ENCODE peak calls at places on chromosomes 2 and 18, in six cellular contexts. B is aorta; U is heart right ventricle; W is lower lobe of right lung; D is HCT116; N is CD4-positive, CD25-positive, alpha-beta regulatory T cell. S is an unnamed sample.

GRCh38 chr2:12737226-12738111 is 20.7 kb downstream of the TRIB2 start:
- DNase-seq in W (no peak), U (no peak), D (no peak), N (no peak), B (no peak), S (no peak)

GRCh38 chr2:168841445-168841844 is 39.0 kb downstream of the NOSTRIN start:
- DNase-seq in N (no peak), B (no peak), D (no peak), U (no peak), W (no peak), S (no peak)

GRCh38 chr2:203876328-203876727 is 8.8 kb downstream of the CTLA4 start:
- DNase-seq in W (no peak), D (no peak), U (no peak), B (no peak), N (no peak), S (no peak)

GRCh38 chr18:79458917-79459803 is 63.4 kb downstream of the NFATC1 start:
- DNase-seq in N (no peak), W (no peak), D (no peak), U (peak; percentile 42), B (no peak), S (no peak)

GRCh38 chr2:212949786-212950185 is 201.6 kb downstream of the IKZF2 start:
- DNase-seq in U (no peak), D (no peak), B (no peak), N (no peak), W (no peak), S (no peak)

GRCh38 chr2:212537311-212538155 is 1.1 kb downstream of the ERBB4 start:
- DNase-seq in B (peak; percentile 86), D (no peak), W (peak; percentile 64), N (no peak), U (no peak), S (peak; percentile 78)

GRCh38 chr2:54065411-54065810 is 50.0 kb upstream of the ACYP2 start:
- DNase-seq in U (no peak), N (no peak), B (no peak), W (no peak), D (no peak), S (no peak)

GRCh38 chr2:101265893-101266499 is 13.3 kb downstream of the CNOT11 start:
- DNase-seq in B (no peak), N (no peak), D (no peak), W (peak; percentile 52), U (no peak), S (peak; percentile 78)

GRCh38 chr2:166632616-166633015 is 138.6 kb upstream of the SCN7A start:
- DNase-seq in N (no peak), W (no peak), D (no peak), U (no peak), B (no peak), S (peak; percentile 41)

GRCh38 chr2:113762377-113763118 is 6.1 kb upstream of the SLC35F5 start:
- DNase-seq in B (no peak), U (no peak), D (no peak), W (no peak), N (no peak), S (no peak)

GRCh38 chr2:96927420-96928171 is 57.7 kb upstream of the SEMA4C start:
- DNase-seq in D (no peak), U (peak; percentile 56), W (peak; percentile 65), B (no peak), N (no peak), S (no peak)

GRCh38 chr2:110732422-110733413 is at the start of gene ACOXL:
- DNase-seq in N (no peak), W (peak; percentile 90), D (peak; percentile 40), U (no peak), B (no peak), S (peak; percentile 93)

GRCh38 chr2:135257383-135258090 is 205.4 kb downstream of the RAB3GAP1 start:
- DNase-seq in D (no peak), B (no peak), W (no peak), U (no peak), N (no peak), S (no peak)

GRCh38 chr2:58387701-58388100 is 146.6 kb upstream of the FANCL start:
- DNase-seq in U (no peak), D (no peak), B (no peak), N (no peak), W (no peak), S (no peak)

GRCh38 chr18:50080932-50081560 is 113.9 kb downstream of the MYO5B start:
- DNase-seq in N (no peak), D (peak; percentile 78), U (no peak), B (no peak), W (no peak), S (peak; percentile 36)

GRCh38 chr18:23146861-23147469 is 11.7 kb downstream of the CABLES1 start:
- DNase-seq in B (no peak), W (no peak), N (no peak), U (no peak), D (no peak), S (no peak)

GRCh38 chr2:96470636-96471035 is 34.5 kb downstream of the NEURL3 start:
- DNase-seq in N (peak; percentile 10), W (peak; percentile 65), B (peak; percentile 89), U (peak; percentile 61), D (no peak), S (peak; percentile 97)

GRCh38 chr2:134220525-134220924 is 33.3 kb upstream of the MGAT5 start:
- DNase-seq in N (no peak), W (no peak), U (no peak), D (no peak), B (no peak), S (no peak)

DNA sequence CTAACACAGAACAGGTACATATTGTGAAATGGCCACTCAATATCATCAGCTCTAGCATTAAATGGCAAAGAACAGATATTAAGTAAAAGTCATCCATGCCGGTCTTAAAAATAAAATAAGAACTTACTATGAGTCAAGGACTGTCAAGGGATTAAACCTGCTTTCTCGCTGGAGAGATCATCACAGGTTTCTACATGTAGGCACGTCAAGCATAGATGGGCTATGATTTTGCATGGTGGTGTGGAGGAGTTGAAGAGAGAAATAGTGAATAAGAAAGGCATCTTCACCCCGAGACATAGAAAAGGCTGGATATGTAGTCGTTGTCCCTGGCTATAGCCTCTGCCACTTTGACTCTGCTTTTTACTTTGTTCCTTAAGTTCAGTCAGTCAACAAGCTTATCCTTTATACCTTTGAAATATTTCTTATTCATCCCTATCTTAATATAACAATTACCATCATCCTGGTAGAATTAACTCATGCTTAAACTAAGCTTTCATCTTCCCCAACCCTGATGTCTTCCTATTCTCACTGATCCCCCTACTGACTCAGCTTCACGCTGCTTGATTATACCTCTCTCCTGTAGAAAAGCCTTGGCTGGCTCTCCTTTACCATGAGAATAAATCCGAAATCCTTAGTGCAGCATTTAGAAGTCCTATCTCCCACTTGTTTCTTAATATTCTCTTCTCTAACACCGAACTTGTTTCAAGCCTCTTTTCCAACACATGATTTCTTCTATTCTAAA is 42.5 kb downstream of the DSC3 start:
- DNase-seq in W (no peak), B (no peak), D (no peak), N (no peak), U (no peak), S (no peak)
- H3K36me3 ChIP-seq in W (no peaks in the 10 kb centered on the region), B (no peaks in the 10 kb centered on the region), D (no peaks in the 10 kb centered on the region), N (no peaks in the 10 kb centered on the region), U (no peaks in the 10 kb centered on the region), S (no peaks in the 10 kb centered on the region)

GRCh38 chr2:236642125-236642524 is 72.5 kb downstream of the ACKR3 start:
- DNase-seq in B (no peak), W (no peak), U (no peak), N (no peak), D (no peak), S (no peak)

GRCh38 chr2:236643480-236643879 is 73.9 kb downstream of the ACKR3 start:
- DNase-seq in D (no peak), U (no peak), B (no peak), W (no peak), N (no peak), S (no peak)

GRCh38 chr2:236644067-236644466 is 74.4 kb downstream of the ACKR3 start:
- DNase-seq in U (no peak), B (no peak), W (no peak), N (no peak), D (no peak), S (no peak)

GRCh38 chr2:236641051-236641450 is 71.4 kb downstream of the ACKR3 start:
- DNase-seq in N (no peak), B (no peak), D (no peak), W (no peak), U (no peak), S (peak; percentile 27)

DNA sequence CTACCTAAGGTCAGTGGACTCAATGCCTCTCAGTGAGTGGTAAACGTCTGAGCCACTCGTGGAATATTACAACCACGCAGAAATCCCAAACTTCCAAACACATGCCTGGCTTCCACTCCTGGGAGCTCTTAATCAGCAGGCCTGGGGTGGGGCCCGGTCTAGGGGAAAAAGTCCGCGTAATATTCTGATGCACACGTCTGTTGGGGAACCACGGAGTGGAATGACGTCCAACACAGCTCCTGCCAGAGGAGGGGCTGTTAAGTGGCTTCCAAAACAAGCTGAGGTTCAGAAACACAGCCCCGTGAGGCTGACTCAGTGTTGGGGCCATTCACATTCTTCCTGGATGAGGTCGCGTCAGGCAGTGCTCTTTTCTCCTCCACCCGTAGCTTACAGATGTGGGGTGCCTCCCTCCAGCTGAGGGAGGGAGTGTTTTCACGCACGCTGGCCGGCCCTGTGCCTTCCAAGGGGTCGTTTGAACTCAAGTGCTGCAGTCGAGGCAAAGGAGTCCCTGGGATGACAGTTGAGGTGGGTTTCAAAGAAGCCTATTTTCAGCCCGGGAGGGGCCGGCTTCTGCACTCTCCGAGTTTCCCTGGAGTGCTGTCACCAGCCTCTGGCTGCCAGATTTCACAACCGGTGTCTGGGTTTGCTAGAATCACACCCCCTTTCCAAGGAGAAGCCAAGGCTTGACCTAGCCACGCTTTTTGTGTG is 73.1 kb downstream of the ACKR3 start:
- DNase-seq in W (peak; percentile 62), B (peak; percentile 96), D (no peak), U (peak; percentile 88), N (no peak), S (peak; percentile 66)
- H3K27ac ChIP-seq in W (peak overlapping the region; percentile 69), B (peak overlapping the region; percentile 96), D (no peak overlapping the region), U (peak overlapping the region; percentile 20), N (no peak overlapping the region), S (no peak overlapping the region)

DNA sequence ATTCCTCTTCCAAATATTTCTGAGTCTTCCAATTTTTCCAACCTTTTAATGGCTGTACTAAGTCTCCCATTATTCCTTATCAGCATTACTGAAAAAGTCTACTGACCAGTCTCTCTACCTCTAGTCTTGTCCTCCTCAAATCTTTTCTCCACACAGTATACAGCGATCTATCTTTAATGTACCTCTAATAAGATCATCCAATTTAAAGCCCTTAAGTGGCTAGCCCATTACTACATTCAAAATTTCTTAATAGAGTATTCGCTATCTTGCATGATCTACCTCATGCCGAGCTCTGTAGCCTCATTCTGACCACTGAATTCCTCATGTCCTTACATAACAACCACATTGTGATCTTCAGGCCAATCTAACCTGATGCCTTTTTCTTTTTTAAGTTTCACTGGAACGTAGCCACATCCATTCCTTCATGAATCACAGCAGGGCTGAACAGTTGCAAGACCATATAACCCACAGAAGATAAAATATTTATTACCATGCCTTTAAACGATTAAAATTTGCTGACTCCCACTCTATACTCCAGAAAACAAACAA is 57.9 kb downstream of the SLC66A3 start:
- DNase-seq in D (no peak), N (no peak), B (no peak), U (no peak), W (no peak), S (no peak)
- H3K36me3 ChIP-seq in D (peaks cover 24% of the 10 kb centered on the region), N (peaks cover 57% of the 10 kb centered on the region), B (no peaks in the 10 kb centered on the region), U (peaks cover 100% of the 10 kb centered on the region), W (peaks cover 95% of the 10 kb centered on the region), S (peaks cover 75% of the 10 kb centered on the region)

DNA sequence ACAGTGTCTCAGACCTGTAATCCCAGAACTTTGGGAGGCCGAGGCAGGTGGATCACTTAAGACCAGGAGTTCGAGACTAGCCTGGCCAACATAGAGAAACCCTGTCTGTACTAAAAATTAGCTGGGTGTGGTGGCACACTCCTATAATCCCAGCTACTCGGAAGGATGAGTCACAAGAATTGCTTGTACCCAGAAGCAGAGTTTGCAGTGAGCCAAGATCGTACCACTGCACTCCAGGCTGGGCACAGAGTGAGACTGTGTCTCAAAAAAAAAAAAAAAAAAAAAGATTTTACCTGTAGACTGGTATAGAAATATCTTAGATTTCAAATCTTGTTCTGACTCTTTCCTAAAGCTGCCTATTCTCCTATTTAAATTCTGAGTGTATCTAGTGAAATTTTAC is 7.2 kb upstream of the KLHL29 start:
- DNase-seq in U (no peak), D (no peak), W (no peak), B (no peak), N (no peak), S (no peak)
- H3K27ac ChIP-seq in U (no peak overlapping the region), D (no peak overlapping the region), W (no peak overlapping the region), B (no peak overlapping the region), N (no peak overlapping the region), S (no peak overlapping the region)